ENCODE peak calls at places on chromosomes 13 and 19, in six cellular contexts. Z, O, J, S, C and D are unnamed samples.

GRCh38 chr19:46731584-46731983 is 14.3 kb upstream of the FKRP start:
- DNase-seq in J (no peak), C (peak; percentile 51), O (no peak), Z (no peak), S (peak; percentile 56), D (no peak)

GRCh38 chr13:73718248-73718647 is 416.0 kb downstream of the KLF12 start:
- DNase-seq in Z (no peak), J (no peak), O (no peak), S (no peak), C (no peak), D (no peak)

GRCh38 chr13:21395953-21396352 is 63.1 kb downstream of the ZDHHC20 start:
- DNase-seq in J (peak; percentile 29), C (no peak), S (no peak), O (no peak), Z (no peak), D (no peak)

GRCh38 chr19:10420444-10421239 is at the start of gene PDE4A:
- DNase-seq in J (peak; percentile 62), Z (no peak), S (no peak), C (no peak), O (peak; percentile 49), D (peak; percentile 56)

GRCh38 chr13:40247845-40248244 is 418.6 kb downstream of the FOXO1 start:
- DNase-seq in J (no peak), S (no peak), Z (no peak), C (no peak), O (peak; percentile 13), D (no peak)

GRCh38 chr19:13906525-13906904 is 514 bp downstream of the CC2D1A start:
- DNase-seq in Z (peak; percentile 41), J (peak; percentile 30), O (no peak), C (no peak), S (peak; percentile 52), D (no peak)

GRCh38 chr13:99471231-99472202 is 29.8 kb upstream of the TM9SF2 start:
- DNase-seq in Z (no peak), J (no peak), S (no peak), O (peak; percentile 49), C (no peak), D (no peak)

GRCh38 chr19:41411682-41412265 is 14.2 kb downstream of the BCKDHA start:
- DNase-seq in Z (no peak), C (peak; percentile 13), J (no peak), O (no peak), S (no peak), D (no peak)

GRCh38 chr13:112953591-112954487 is 15.2 kb upstream of the MCF2L start:
- DNase-seq in Z (no peak), O (no peak), J (no peak), C (no peak), S (no peak), D (no peak)